ENCODE peak calls at places on chromosome 19, in five cellular contexts. One of them, this sample, is unnamed.

GRCh38 chr19:54335979-54336892 is 2.7 kb downstream of the LILRA4 start:
- DNase-seq in stimulated activated CD4-positive, alpha-beta T cell treated with anti-CD3 and anti-CD28 coated beads, Interleukin-2, amount 100 ng/mL, for 24 hours: no peak
- DNase-seq in EL: no peak
- DNase-seq in NCI-H2081 treated with DMSO at 0.1 percent for 48 hours: no peak
- DNase-seq in RWPE1: no peak
- DNase-seq in this sample: no peak

GRCh38 chr19:677201-677600 is 1.0 kb downstream of the FSTL3 start:
- DNase-seq in stimulated activated CD4-positive, alpha-beta T cell treated with anti-CD3 and anti-CD28 coated beads, Interleukin-2, amount 100 ng/mL, for 24 hours: no peak
- DNase-seq in EL: peak; percentile 89
- DNase-seq in NCI-H2081 treated with DMSO at 0.1 percent for 48 hours: no peak
- DNase-seq in RWPE1: peak; percentile 85
- DNase-seq in this sample: peak; percentile 86

GRCh38 chr19:4910594-4911273 is 1.4 kb downstream of the UHRF1 start:
- DNase-seq in stimulated activated CD4-positive, alpha-beta T cell treated with anti-CD3 and anti-CD28 coated beads, Interleukin-2, amount 100 ng/mL, for 24 hours: peak; percentile 28
- DNase-seq in EL: peak; percentile 78
- DNase-seq in NCI-H2081 treated with DMSO at 0.1 percent for 48 hours: no peak
- DNase-seq in RWPE1: peak; percentile 47
- DNase-seq in this sample: peak; percentile 39

GRCh38 chr19:45876411-45877197 is 9.3 kb downstream of the IRF2BP1 start:
- DNase-seq in stimulated activated CD4-positive, alpha-beta T cell treated with anti-CD3 and anti-CD28 coated beads, Interleukin-2, amount 100 ng/mL, for 24 hours: peak; percentile 54
- DNase-seq in EL: no peak
- DNase-seq in NCI-H2081 treated with DMSO at 0.1 percent for 48 hours: no peak
- DNase-seq in RWPE1: no peak
- DNase-seq in this sample: no peak

GRCh38 chr19:3372413-3372812 is 6.0 kb downstream of the NFIC start:
- DNase-seq in stimulated activated CD4-positive, alpha-beta T cell treated with anti-CD3 and anti-CD28 coated beads, Interleukin-2, amount 100 ng/mL, for 24 hours: no peak
- DNase-seq in EL: no peak
- DNase-seq in NCI-H2081 treated with DMSO at 0.1 percent for 48 hours: no peak
- DNase-seq in RWPE1: no peak
- DNase-seq in this sample: no peak

GRCh38 chr19:38229585-38230073 is 5.6 kb upstream of the DPF1 start:
- DNase-seq in stimulated activated CD4-positive, alpha-beta T cell treated with anti-CD3 and anti-CD28 coated beads, Interleukin-2, amount 100 ng/mL, for 24 hours: peak; percentile 68
- DNase-seq in EL: peak; percentile 91
- DNase-seq in NCI-H2081 treated with DMSO at 0.1 percent for 48 hours: no peak
- DNase-seq in RWPE1: peak; percentile 91
- DNase-seq in this sample: peak; percentile 73

GRCh38 chr19:7799640-7800355 is 30.2 kb upstream of the EVI5L start:
- DNase-seq in stimulated activated CD4-positive, alpha-beta T cell treated with anti-CD3 and anti-CD28 coated beads, Interleukin-2, amount 100 ng/mL, for 24 hours: peak; percentile 74
- DNase-seq in EL: peak; percentile 78
- DNase-seq in NCI-H2081 treated with DMSO at 0.1 percent for 48 hours: peak; percentile 29
- DNase-seq in RWPE1: peak; percentile 72
- DNase-seq in this sample: peak; percentile 70

GRCh38 chr19:12156254-12157058 is at the start of gene ZNF625:
- DNase-seq in stimulated activated CD4-positive, alpha-beta T cell treated with anti-CD3 and anti-CD28 coated beads, Interleukin-2, amount 100 ng/mL, for 24 hours: peak; percentile 50
- DNase-seq in EL: peak; percentile 95
- DNase-seq in NCI-H2081 treated with DMSO at 0.1 percent for 48 hours: peak; percentile 62
- DNase-seq in RWPE1: peak; percentile 82
- DNase-seq in this sample: peak; percentile 88

GRCh38 chr19:5578094-5578846 is 10.5 kb upstream of the TINCR start:
- DNase-seq in stimulated activated CD4-positive, alpha-beta T cell treated with anti-CD3 and anti-CD28 coated beads, Interleukin-2, amount 100 ng/mL, for 24 hours: peak; percentile 78
- DNase-seq in EL: peak; percentile 55
- DNase-seq in NCI-H2081 treated with DMSO at 0.1 percent for 48 hours: no peak
- DNase-seq in RWPE1: peak; percentile 75
- DNase-seq in this sample: peak; percentile 63

GRCh38 chr19:7500811-7501450 is 12.1 kb upstream of the PEX11G start:
- DNase-seq in stimulated activated CD4-positive, alpha-beta T cell treated with anti-CD3 and anti-CD28 coated beads, Interleukin-2, amount 100 ng/mL, for 24 hours: peak; percentile 60
- DNase-seq in EL: peak; percentile 62
- DNase-seq in NCI-H2081 treated with DMSO at 0.1 percent for 48 hours: peak; percentile 27
- DNase-seq in RWPE1: peak; percentile 63
- DNase-seq in this sample: peak; percentile 83

GRCh38 chr19:50912727-50913716 is 1.8 kb upstream of the KLK4 start:
- DNase-seq in stimulated activated CD4-positive, alpha-beta T cell treated with anti-CD3 and anti-CD28 coated beads, Interleukin-2, amount 100 ng/mL, for 24 hours: peak; percentile 30
- DNase-seq in EL: no peak
- DNase-seq in NCI-H2081 treated with DMSO at 0.1 percent for 48 hours: no peak
- DNase-seq in RWPE1: no peak
- DNase-seq in this sample: no peak

GRCh38 chr19:39937094-39937493 is 2.7 kb upstream of the FCGBP start:
- DNase-seq in stimulated activated CD4-positive, alpha-beta T cell treated with anti-CD3 and anti-CD28 coated beads, Interleukin-2, amount 100 ng/mL, for 24 hours: peak; percentile 38
- DNase-seq in EL: no peak
- DNase-seq in NCI-H2081 treated with DMSO at 0.1 percent for 48 hours: no peak
- DNase-seq in RWPE1: no peak
- DNase-seq in this sample: no peak

GRCh38 chr19:3003046-3003445 is 25.7 kb downstream of the TLE6 start:
- DNase-seq in stimulated activated CD4-positive, alpha-beta T cell treated with anti-CD3 and anti-CD28 coated beads, Interleukin-2, amount 100 ng/mL, for 24 hours: no peak
- DNase-seq in EL: no peak
- DNase-seq in NCI-H2081 treated with DMSO at 0.1 percent for 48 hours: no peak
- DNase-seq in RWPE1: no peak
- DNase-seq in this sample: no peak